ENCODE peak calls at places on chromosomes 5 and 9, in seven cellular contexts. One of them, this sample, is unnamed.

GRCh38 chr5:54644226-54644625 is 126.7 kb downstream of the SNX18 start:
- DNase-seq in H1: no peak
- DNase-seq in SK-N-SH: no peak
- DNase-seq in GM12878: no peak
- DNase-seq in GM12891: no peak
- DNase-seq in K562: no peak
- DNase-seq in HepG2: no peak
- DNase-seq in this sample: no peak

GRCh38 chr9:91775011-91775707 is 174.9 kb downstream of the ROR2 start:
- DNase-seq in H1: peak; percentile 36
- DNase-seq in SK-N-SH: peak; percentile 86
- DNase-seq in GM12878: no peak
- DNase-seq in GM12891: peak; percentile 73
- DNase-seq in K562: peak; percentile 77
- DNase-seq in HepG2: peak; percentile 43
- DNase-seq in this sample: peak; percentile 58

GRCh38 chr9:137878957-137879555 is 1.5 kb downstream of the CACNA1B start:
- DNase-seq in H1: no peak
- DNase-seq in SK-N-SH: peak; percentile 18
- DNase-seq in GM12878: no peak
- DNase-seq in GM12891: no peak
- DNase-seq in K562: no peak
- DNase-seq in HepG2: no peak
- DNase-seq in this sample: no peak

GRCh38 chr5:180090769-180091546 is 19.4 kb upstream of the RNF130 start:
- DNase-seq in H1: no peak
- DNase-seq in SK-N-SH: no peak
- DNase-seq in GM12878: no peak
- DNase-seq in GM12891: no peak
- DNase-seq in K562: peak; percentile 62
- DNase-seq in HepG2: peak; percentile 52
- DNase-seq in this sample: no peak

GRCh38 chr5:66113160-66113559 is 30.9 kb upstream of the SREK1 start:
- DNase-seq in H1: no peak
- DNase-seq in SK-N-SH: no peak
- DNase-seq in GM12878: no peak
- DNase-seq in GM12891: no peak
- DNase-seq in K562: no peak
- DNase-seq in HepG2: peak; percentile 5
- DNase-seq in this sample: no peak

GRCh38 chr9:127051881-127052595 is 70.4 kb downstream of the ANGPTL2 start:
- DNase-seq in H1: no peak
- DNase-seq in SK-N-SH: no peak
- DNase-seq in GM12878: no peak
- DNase-seq in GM12891: no peak
- DNase-seq in K562: no peak
- DNase-seq in HepG2: no peak
- DNase-seq in this sample: no peak

GRCh38 chr5:144416196-144416595 is 245.5 kb downstream of the KCTD16 start:
- DNase-seq in H1: no peak
- DNase-seq in SK-N-SH: no peak
- DNase-seq in GM12878: no peak
- DNase-seq in GM12891: no peak
- DNase-seq in K562: no peak
- DNase-seq in HepG2: no peak
- DNase-seq in this sample: no peak

GRCh38 chr9:115944166-115944948 is 209.2 kb upstream of the PAPPA start:
- DNase-seq in H1: no peak
- DNase-seq in SK-N-SH: no peak
- DNase-seq in GM12878: no peak
- DNase-seq in GM12891: no peak
- DNase-seq in K562: no peak
- DNase-seq in HepG2: peak; percentile 99
- DNase-seq in this sample: no peak

GRCh38 chr5:60835554-60835953 is 8.5 kb downstream of the ELOVL7 start:
- DNase-seq in H1: no peak
- DNase-seq in SK-N-SH: no peak
- DNase-seq in GM12878: no peak
- DNase-seq in GM12891: no peak
- DNase-seq in K562: no peak
- DNase-seq in HepG2: no peak
- DNase-seq in this sample: no peak

GRCh38 chr5:178280631-178281030 is 48.0 kb upstream of the PHYKPL start:
- DNase-seq in H1: no peak
- DNase-seq in SK-N-SH: peak; percentile 46
- DNase-seq in GM12878: no peak
- DNase-seq in GM12891: no peak
- DNase-seq in K562: no peak
- DNase-seq in HepG2: no peak
- DNase-seq in this sample: no peak

GRCh38 chr5:58239731-58240130 is 220.2 kb downstream of the PLK2 start:
- DNase-seq in H1: no peak
- DNase-seq in SK-N-SH: no peak
- DNase-seq in GM12878: no peak
- DNase-seq in GM12891: no peak
- DNase-seq in K562: no peak
- DNase-seq in HepG2: no peak
- DNase-seq in this sample: no peak

GRCh38 chr5:171615201-171616001 is 170.2 kb upstream of the SMIM23 start:
- DNase-seq in H1: no peak
- DNase-seq in SK-N-SH: peak; percentile 48
- DNase-seq in GM12878: no peak
- DNase-seq in GM12891: no peak
- DNase-seq in K562: peak; percentile 2
- DNase-seq in HepG2: no peak
- DNase-seq in this sample: no peak

GRCh38 chr5:14816999-14817761 is 54.4 kb downstream of the ANKH start:
- DNase-seq in H1: no peak
- DNase-seq in SK-N-SH: no peak
- DNase-seq in GM12878: no peak
- DNase-seq in GM12891: no peak
- DNase-seq in K562: no peak
- DNase-seq in HepG2: no peak
- DNase-seq in this sample: no peak

GRCh38 chr5:78984020-78984610 is 995 bp downstream of the ARSB start:
- DNase-seq in H1: no peak
- DNase-seq in SK-N-SH: peak; percentile 29
- DNase-seq in GM12878: no peak
- DNase-seq in GM12891: no peak
- DNase-seq in K562: peak; percentile 6
- DNase-seq in HepG2: peak; percentile 13
- DNase-seq in this sample: no peak

GRCh38 chr5:53779541-53779981 is 219.1 kb downstream of the NDUFS4 start:
- DNase-seq in H1: no peak
- DNase-seq in SK-N-SH: peak; percentile 7
- DNase-seq in GM12878: no peak
- DNase-seq in GM12891: no peak
- DNase-seq in K562: no peak
- DNase-seq in HepG2: no peak
- DNase-seq in this sample: no peak

GRCh38 chr5:109105631-109106267 is 304.0 kb downstream of the PJA2 start:
- DNase-seq in H1: no peak
- DNase-seq in SK-N-SH: peak; percentile 49
- DNase-seq in GM12878: no peak
- DNase-seq in GM12891: no peak
- DNase-seq in K562: no peak
- DNase-seq in HepG2: no peak
- DNase-seq in this sample: no peak

GRCh38 chr5:55868846-55869245 is 17.7 kb downstream of the IL31RA start:
- DNase-seq in H1: no peak
- DNase-seq in SK-N-SH: no peak
- DNase-seq in GM12878: no peak
- DNase-seq in GM12891: no peak
- DNase-seq in K562: peak; percentile 19
- DNase-seq in HepG2: peak; percentile 19
- DNase-seq in this sample: no peak

GRCh38 chr5:177147239-177147638 is 13.7 kb downstream of the NSD1 start:
- DNase-seq in H1: no peak
- DNase-seq in SK-N-SH: no peak
- DNase-seq in GM12878: no peak
- DNase-seq in GM12891: no peak
- DNase-seq in K562: no peak
- DNase-seq in HepG2: no peak
- DNase-seq in this sample: no peak

GRCh38 chr5:36944024-36944423 is 67.5 kb downstream of the NIPBL start:
- DNase-seq in H1: no peak
- DNase-seq in SK-N-SH: no peak
- DNase-seq in GM12878: no peak
- DNase-seq in GM12891: no peak
- DNase-seq in K562: no peak
- DNase-seq in HepG2: no peak
- DNase-seq in this sample: no peak

GRCh38 chr9:124510650-124511425 is 3.6 kb upstream of the NR5A1 start:
- DNase-seq in H1: no peak
- DNase-seq in SK-N-SH: peak; percentile 14
- DNase-seq in GM12878: no peak
- DNase-seq in GM12891: peak; percentile 19
- DNase-seq in K562: peak; percentile 55
- DNase-seq in HepG2: peak; percentile 90
- DNase-seq in this sample: peak; percentile 14

GRCh38 chr5:36156619-36157018 is 4.7 kb downstream of the SKP2 start:
- DNase-seq in H1: no peak
- DNase-seq in SK-N-SH: no peak
- DNase-seq in GM12878: no peak
- DNase-seq in GM12891: no peak
- DNase-seq in K562: no peak
- DNase-seq in HepG2: peak; percentile 29
- DNase-seq in this sample: no peak

GRCh38 chr9:132937463-132937901 is 6.9 kb downstream of the TSC1 start:
- DNase-seq in H1: no peak
- DNase-seq in SK-N-SH: no peak
- DNase-seq in GM12878: no peak
- DNase-seq in GM12891: no peak
- DNase-seq in K562: no peak
- DNase-seq in HepG2: no peak
- DNase-seq in this sample: no peak

GRCh38 chr5:143426437-143426991 is 23.0 kb upstream of the NR3C1 start:
- DNase-seq in H1: no peak
- DNase-seq in SK-N-SH: no peak
- DNase-seq in GM12878: no peak
- DNase-seq in GM12891: no peak
- DNase-seq in K562: no peak
- DNase-seq in HepG2: no peak
- DNase-seq in this sample: no peak

GRCh38 chr5:180118391-180118791 is 46.8 kb upstream of the RNF130 start:
- DNase-seq in H1: no peak
- DNase-seq in SK-N-SH: no peak
- DNase-seq in GM12878: no peak
- DNase-seq in GM12891: no peak
- DNase-seq in K562: no peak
- DNase-seq in HepG2: no peak
- DNase-seq in this sample: no peak

GRCh38 chr5:37495210-37495609 is 116.1 kb downstream of the WDR70 start:
- DNase-seq in H1: no peak
- DNase-seq in SK-N-SH: no peak
- DNase-seq in GM12878: no peak
- DNase-seq in GM12891: no peak
- DNase-seq in K562: no peak
- DNase-seq in HepG2: peak; percentile 2
- DNase-seq in this sample: no peak

DNA sequence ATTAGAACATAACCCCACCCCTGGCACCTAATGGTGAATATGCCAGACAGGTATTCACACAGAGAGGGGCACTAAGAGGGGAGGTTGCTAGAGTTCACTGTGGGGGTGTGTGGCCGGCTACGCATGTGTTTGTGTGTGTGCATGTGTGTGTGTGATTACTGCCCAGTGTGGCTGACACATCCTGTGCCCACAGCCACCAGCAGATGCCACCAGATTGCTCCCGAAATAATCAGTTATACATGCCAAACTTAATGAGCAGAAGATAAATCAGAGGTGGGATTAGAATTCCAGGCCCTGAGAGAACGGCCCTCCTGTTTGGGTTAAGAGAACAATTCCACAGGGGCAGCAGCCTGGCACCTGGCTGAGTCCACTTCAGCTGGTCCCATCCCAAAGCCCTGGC is 91.8 kb upstream of the TBCA start:
- DNase-seq in H1: no peak
- DNase-seq in SK-N-SH: peak; percentile 19
- DNase-seq in GM12878: no peak
- DNase-seq in GM12891: no peak
- DNase-seq in K562: no peak
- DNase-seq in HepG2: no peak
- DNase-seq in this sample: no peak
- TF ChIP-seq TAF1 in H1: no peak
- TF ChIP-seq TAF1 in SK-N-SH: no peak
- TF ChIP-seq TAF1 in GM12878: no peak
- TF ChIP-seq TAF1 in GM12891: no peak
- TF ChIP-seq TAF1 in K562: no peak
- TF ChIP-seq TAF1 in HepG2: no peak
- TF ChIP-seq TAF1 in this sample: no peak

DNA sequence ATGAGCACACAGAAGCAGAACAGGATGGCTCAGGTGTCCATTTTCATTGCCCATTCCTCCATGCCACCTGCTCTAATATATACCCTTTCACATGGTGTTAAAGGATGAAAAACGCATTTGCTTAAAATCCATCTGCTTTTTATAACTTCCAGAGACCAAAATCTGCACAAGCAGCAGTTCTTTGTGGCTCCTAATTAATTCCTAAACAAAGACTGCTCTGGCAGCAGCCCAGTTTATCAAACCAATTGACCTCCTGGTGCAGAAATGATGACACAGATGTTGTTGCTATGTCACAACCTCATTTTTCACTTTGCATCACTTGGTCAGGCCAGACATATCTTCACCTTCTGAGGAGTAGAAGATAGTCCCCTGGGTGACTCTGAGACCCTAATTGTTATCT is 141.2 kb downstream of the ASTN2 start:
- DNase-seq in H1: no peak
- DNase-seq in SK-N-SH: no peak
- DNase-seq in GM12878: no peak
- DNase-seq in GM12891: no peak
- DNase-seq in K562: no peak
- DNase-seq in HepG2: no peak
- DNase-seq in this sample: no peak
- TF ChIP-seq TAF1 in H1: no peak
- TF ChIP-seq TAF1 in SK-N-SH: no peak
- TF ChIP-seq TAF1 in GM12878: no peak
- TF ChIP-seq TAF1 in GM12891: no peak
- TF ChIP-seq TAF1 in K562: no peak
- TF ChIP-seq TAF1 in HepG2: no peak
- TF ChIP-seq TAF1 in this sample: no peak

GRCh38 chr5:149667084-149667826 is 62.9 kb upstream of the PPARGC1B start:
- DNase-seq in H1: no peak
- DNase-seq in SK-N-SH: peak; percentile 69
- DNase-seq in GM12878: peak; percentile 38
- DNase-seq in GM12891: no peak
- DNase-seq in K562: peak; percentile 74
- DNase-seq in HepG2: peak; percentile 25
- DNase-seq in this sample: no peak
- TF ChIP-seq TAF1 in H1: no peak
- TF ChIP-seq TAF1 in SK-N-SH: no peak
- TF ChIP-seq TAF1 in GM12878: no peak
- TF ChIP-seq TAF1 in GM12891: no peak
- TF ChIP-seq TAF1 in K562: no peak
- TF ChIP-seq TAF1 in HepG2: no peak
- TF ChIP-seq TAF1 in this sample: no peak

DNA sequence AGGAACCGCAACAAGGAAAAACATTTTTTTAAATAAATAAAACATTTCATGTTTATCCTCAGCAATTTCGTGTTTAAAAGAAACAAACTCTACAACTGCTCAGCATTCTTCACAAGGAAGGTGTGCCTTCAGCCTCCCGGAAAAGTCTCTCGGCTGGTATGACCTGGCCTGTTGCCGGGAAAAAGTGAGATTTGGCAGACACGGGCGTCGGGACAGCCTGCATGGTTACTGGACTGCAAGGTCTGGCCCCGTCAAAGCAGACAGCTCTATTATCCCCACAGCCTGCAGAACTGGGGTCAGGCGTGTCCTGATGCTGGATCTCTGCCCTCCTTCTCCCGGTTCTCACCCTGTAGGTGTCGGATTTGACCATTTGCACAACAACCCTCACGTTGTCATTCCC is 120.3 kb upstream of the SPATA31C2 start:
- DNase-seq in H1: no peak
- DNase-seq in SK-N-SH: no peak
- DNase-seq in GM12878: no peak
- DNase-seq in GM12891: no peak
- DNase-seq in K562: no peak
- DNase-seq in HepG2: no peak
- DNase-seq in this sample: no peak
- TF ChIP-seq TAF1 in H1: no peak
- TF ChIP-seq TAF1 in SK-N-SH: no peak
- TF ChIP-seq TAF1 in GM12878: no peak
- TF ChIP-seq TAF1 in GM12891: no peak
- TF ChIP-seq TAF1 in K562: no peak
- TF ChIP-seq TAF1 in HepG2: no peak
- TF ChIP-seq TAF1 in this sample: no peak

This sample was measured in GM12892.